ENCODE peak calls at places on chromosome 22, in seven cellular contexts. G is heart left ventricle; Q is HAP-1; F is effector memory CD4-positive, alpha-beta T cell; R is breast epithelium; C is psoas muscle; U is DND-41. E is an unnamed sample. For H3K4me1 and H3K36me3, the result is how much of the 10 kb centered on the place peaks cover.

GRCh38 chr22:43313497-43314474 is 29.4 kb downstream of the SCUBE1 start:
- DNase-seq in G (peak), Q (no peak), F (no peak), R (no peak), C (peak), U (no peak), E (no peak)

GRCh38 chr22:24434472-24435322 is 7.3 kb downstream of the ADORA2A start:
- DNase-seq in G (peak), Q (no peak), F (peak), R (no peak), C (no peak), U (peak), E (peak)

GRCh38 chr22:18091916-18092526 is 14.2 kb downstream of the PEX26 start:
- DNase-seq in G (peak), Q (no peak), F (peak), R (peak), C (peak), U (no peak), E (peak)

GRCh38 chr22:25896098-25896497 is 154.1 kb downstream of the MYO18B start:
- DNase-seq in G (no peak), Q (no peak), F (no peak), R (no peak), C (no peak), U (no peak), E (no peak)

GRCh38 chr22:27918351-27919221 is 470 bp downstream of the PITPNB start:
- DNase-seq in G (peak), Q (peak), F (peak), R (peak), C (peak), U (peak), E (peak)

GRCh38 chr22:46619830-46620501 is at the start of gene GRAMD4:
- DNase-seq in G (peak), Q (no peak), F (no peak), R (peak), C (peak), U (peak), E (no peak)

GRCh38 chr22:44365196-44365802 is 52.5 kb upstream of the SHISAL1 start:
- DNase-seq in G (peak), Q (no peak), F (no peak), R (no peak), C (peak), U (no peak), E (no peak)

GRCh38 chr22:33722817-33723216 is 197.5 kb downstream of the LARGE1 start:
- DNase-seq in G (no peak), Q (no peak), F (no peak), R (no peak), C (no peak), U (no peak), E (no peak)

GRCh38 chr22:44532466-44533025 is 34.5 kb upstream of the RTL6 start:
- DNase-seq in G (no peak), Q (no peak), F (no peak), R (no peak), C (no peak), U (no peak), E (no peak)

GRCh38 chr22:45230026-45230845 is 10.5 kb downstream of the KIAA0930 start:
- DNase-seq in G (peak), Q (no peak), F (no peak), R (no peak), C (no peak), U (no peak), E (no peak)

GRCh38 chr22:20569059-20570058 is 61.9 kb downstream of the MED15 start:
- DNase-seq in G (peak), Q (no peak), F (peak), R (peak), C (peak), U (peak), E (peak)

GRCh38 chr22:19150482-19151328 is 613 bp upstream of the GSC2 start:
- DNase-seq in G (no peak), Q (no peak), F (no peak), R (no peak), C (no peak), U (no peak), E (no peak)

GRCh38 chr22:19148417-19149046 is 1.6 kb downstream of the GSC2 start:
- DNase-seq in G (no peak), Q (no peak), F (no peak), R (no peak), C (no peak), U (no peak), E (no peak)

GRCh38 chr22:19149047-19149883 is 827 bp downstream of the GSC2 start:
- DNase-seq in G (no peak), Q (no peak), F (peak), R (no peak), C (no peak), U (no peak), E (peak)

GRCh38 chr22:19151329-19152191 is 1.5 kb upstream of the GSC2 start:
- DNase-seq in G (no peak), Q (no peak), F (no peak), R (no peak), C (no peak), U (no peak), E (no peak)

DNA sequence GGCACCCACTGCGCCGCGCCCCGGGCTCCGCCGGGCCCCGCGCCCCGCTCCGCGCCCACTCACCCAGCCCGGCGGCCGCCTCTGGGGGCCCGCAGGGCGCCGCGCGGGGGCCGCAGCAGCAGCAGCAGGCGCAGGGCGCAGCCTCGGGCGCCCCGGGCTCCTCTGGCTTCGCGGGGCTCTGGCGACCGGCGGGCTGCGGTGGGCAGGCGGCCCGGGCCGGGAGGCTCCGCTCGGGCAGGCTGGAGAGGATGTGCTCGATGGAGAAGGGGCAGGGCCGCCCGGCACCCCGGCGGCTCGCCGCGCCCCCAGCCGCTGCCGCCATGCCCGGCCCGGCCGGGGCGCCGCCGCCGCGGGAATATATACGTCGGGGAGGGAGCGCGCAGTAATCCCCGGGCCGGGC is at the start of gene GSC2:
- DNase-seq in G (no peak), Q (no peak), F (no peak), R (no peak), C (no peak), U (no peak), E (no peak)
- H3K4me1 ChIP-seq in G (under half), Q (under half), F (under half), R (under half), C (under half), U (under half), E (under half)

GRCh38 chr22:36378080-36378788 is 9.5 kb downstream of the MYH9 start:
- DNase-seq in G (no peak), Q (no peak), F (no peak), R (no peak), C (no peak), U (no peak), E (no peak)
- H3K36me3 ChIP-seq in G (under half), Q (under half), F (under half), R (under half), C (under half), U (under half), E (under half)

DNA sequence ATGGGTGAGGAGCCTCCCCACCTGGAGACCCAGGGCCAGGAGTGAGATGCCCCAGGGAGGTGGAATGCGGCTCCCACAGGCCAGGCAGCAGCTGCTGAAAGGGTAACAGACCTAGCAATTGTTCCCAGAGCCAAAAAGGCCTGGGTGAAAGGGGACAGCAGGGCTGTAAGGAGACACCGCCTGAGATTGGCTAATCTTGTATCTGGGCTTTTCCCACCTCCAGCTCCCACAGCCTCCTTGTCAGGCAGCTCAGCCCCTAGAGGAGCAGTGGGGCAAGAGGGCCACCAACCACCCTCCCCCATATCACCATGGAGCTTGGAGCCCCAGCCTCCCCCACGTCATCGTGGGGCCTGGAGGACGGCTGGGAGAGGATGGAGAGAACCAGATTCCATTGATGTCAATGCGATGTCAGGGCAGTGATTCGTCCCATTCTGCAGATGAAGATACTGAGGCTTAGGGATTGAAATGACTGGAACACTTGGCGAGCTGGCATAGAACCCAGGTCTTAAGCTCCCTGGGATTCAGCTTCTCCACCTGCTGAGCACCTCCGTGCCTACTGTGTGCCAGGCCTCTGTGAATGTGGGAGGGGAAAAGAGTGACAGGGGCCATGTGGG is 2.9 kb upstream of the MGAT3 start:
- DNase-seq in G (no peak), Q (no peak), F (no peak), R (no peak), C (no peak), U (no peak), E (no peak)
- H3K4me1 ChIP-seq in G (under half), Q (under half), F (under half), R (under half), C (under half), U (under half), E (under half)

GRCh38 chr22:42158456-42159132 is 28.0 kb upstream of the CYP2D6 start:
- DNase-seq in G (no peak), Q (no peak), F (no peak), R (no peak), C (no peak), U (no peak), E (no peak)
- H3K36me3 ChIP-seq in G (under half), Q (under half), F (under half), R (under half), C (under half), U (half or more), E (under half)

GRCh38 chr22:49936973-49937757 is 18.7 kb downstream of the CRELD2 start:
- DNase-seq in G (peak), Q (no peak), F (no peak), R (no peak), C (no peak), U (no peak), E (no peak)

GRCh38 chr22:49934144-49934890 is 15.9 kb downstream of the CRELD2 start:
- DNase-seq in G (peak), Q (no peak), F (peak), R (peak), C (peak), U (no peak), E (peak)

GRCh38 chr22:49936018-49936972 is 17.9 kb downstream of the CRELD2 start:
- DNase-seq in G (peak), Q (peak), F (peak), R (peak), C (peak), U (peak), E (peak)

GRCh38 chr22:49934891-49935557 is 16.6 kb downstream of the CRELD2 start:
- DNase-seq in G (peak), Q (peak), F (peak), R (peak), C (peak), U (peak), E (peak)

DNA sequence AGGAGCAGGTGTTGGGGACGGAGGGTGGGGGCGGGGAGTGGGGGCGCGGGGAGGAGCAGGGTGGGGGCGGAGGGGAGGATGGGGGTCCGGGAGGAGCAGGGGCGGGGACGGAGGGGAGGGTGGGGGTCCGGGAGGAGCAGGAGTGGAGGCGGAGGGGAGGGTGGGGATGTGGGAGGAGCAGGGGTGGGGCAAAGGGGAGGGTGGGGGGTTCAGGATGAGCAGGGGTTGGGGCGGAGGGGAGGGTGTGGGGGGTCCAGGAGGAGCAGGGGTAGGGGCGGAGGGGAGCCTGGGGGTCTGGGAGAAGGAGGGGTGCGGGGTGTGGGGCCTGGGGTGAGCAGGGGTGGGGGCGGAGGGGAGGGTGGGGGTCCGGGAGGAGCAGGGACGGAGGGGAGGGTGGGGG is 17.1 kb downstream of the CRELD2 start:
- DNase-seq in G (no peak), Q (no peak), F (no peak), R (no peak), C (peak), U (no peak), E (no peak)
- H3K4me1 ChIP-seq in G (half or more), Q (under half), F (under half), R (under half), C (half or more), U (under half), E (half or more)

DNA sequence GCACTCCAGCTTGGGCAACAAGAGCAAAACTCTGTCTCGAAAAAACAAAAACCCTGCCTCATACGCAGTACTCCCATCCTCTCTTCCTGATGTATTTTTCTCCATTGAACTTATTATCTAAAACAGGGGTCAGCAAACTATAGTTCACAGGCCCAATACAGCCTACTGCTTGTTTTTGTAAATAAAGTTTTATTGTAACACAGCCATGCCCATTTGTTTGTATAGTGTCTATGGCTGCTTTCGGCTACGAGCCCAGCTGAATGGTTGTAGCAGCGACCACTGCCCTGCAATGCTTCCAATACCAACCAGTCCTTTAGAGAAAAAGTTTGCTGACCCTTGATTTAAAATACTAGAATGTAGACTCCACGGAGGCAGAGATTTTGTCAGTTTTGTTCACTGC is 6.1 kb downstream of the TXN2 start:
- DNase-seq in G (no peak), Q (no peak), F (no peak), R (no peak), C (no peak), U (no peak), E (no peak)
- H3K36me3 ChIP-seq in G (under half), Q (half or more), F (half or more), R (under half), C (half or more), U (half or more), E (under half)

E was measured in CD4-positive, alpha-beta memory T cell.